ENCODE peak calls at places on chromosomes 3 and 15, in five cellular contexts. J is SHP77 treated with DMSO at 0.1 percent for 48 hours, Y is lower leg skin, A is mesothelial cell of epicardium, D is lung microvascular endothelial cell. F is an unnamed sample.

GRCh38 chr3:42658771-42659390 is 5.4 kb downstream of the ZBTB47 start:
- DNase-seq in A (no peak), J (no peak), Y (no peak), D (no peak), F (no peak)

GRCh38 chr3:18751514-18751913 is 326.4 kb upstream of the SATB1 start:
- DNase-seq in Y (no peak), D (no peak), J (peak; percentile 95), A (no peak), F (no peak)

GRCh38 chr15:32802296-32802936 is 84.6 kb downstream of the GREM1 start:
- DNase-seq in Y (no peak), J (no peak), A (no peak), D (no peak), F (no peak)

GRCh38 chr3:187684880-187685279 is 14.7 kb upstream of the SST start:
- DNase-seq in Y (no peak), A (no peak), D (no peak), J (no peak), F (no peak)

GRCh38 chr3:30908466-30909037 is 14.1 kb upstream of the GADL1 start:
- DNase-seq in A (no peak), Y (no peak), J (no peak), D (no peak), F (peak; percentile 20)

GRCh38 chr3:20254268-20255117 is 68.5 kb upstream of the SGO1 start:
- DNase-seq in D (no peak), J (no peak), Y (no peak), A (no peak), F (no peak)

GRCh38 chr15:40229316-40229715 is 9.5 kb upstream of the PAK6 start:
- DNase-seq in D (no peak), J (no peak), A (no peak), Y (no peak), F (no peak)

GRCh38 chr15:56349554-56349953 is 15.7 kb upstream of the TEX9 start:
- DNase-seq in A (no peak), Y (no peak), D (no peak), J (no peak), F (no peak)

GRCh38 chr15:91694829-91695205 is 158.7 kb upstream of the SLCO3A1 start:
- DNase-seq in D (no peak), Y (peak; percentile 82), A (no peak), J (no peak), F (no peak)

GRCh38 chr3:188978772-188979171 is 193.0 kb upstream of the TPRG1 start:
- DNase-seq in Y (no peak), D (no peak), J (peak; percentile 20), A (no peak), F (no peak)

GRCh38 chr3:178561239-178561638 is 25.0 kb downstream of the KCNMB2 start:
- DNase-seq in J (no peak), A (no peak), D (no peak), Y (no peak), F (no peak)

GRCh38 chr3:155554777-155555445 is 190.0 kb downstream of the PLCH1 start:
- DNase-seq in Y (no peak), D (no peak), A (no peak), J (no peak), F (no peak)

GRCh38 chr3:134029734-134030381 is at the start of gene SLCO2A1:
- DNase-seq in A (peak; percentile 72), D (peak; percentile 44), J (no peak), Y (peak; percentile 16), F (no peak)

GRCh38 chr3:38029400-38030125 is at the start of gene PLCD1:
- DNase-seq in J (no peak), D (peak; percentile 52), Y (peak; percentile 81), A (no peak), F (no peak)

GRCh38 chr3:6799264-6799915 is 61.5 kb upstream of the GRM7 start:
- DNase-seq in A (peak; percentile 45), J (peak; percentile 8), D (peak; percentile 52), Y (no peak), F (peak; percentile 26)

GRCh38 chr3:72263223-72264015 is 478.5 kb upstream of the PROK2 start:
- DNase-seq in A (no peak), Y (no peak), J (no peak), D (no peak), F (no peak)

GRCh38 chr3:174855002-174855401 is 4.1 kb upstream of the NAALADL2 start:
- DNase-seq in Y (no peak), J (no peak), A (no peak), D (no peak), F (no peak)

GRCh38 chr3:18389108-18389733 is 35.9 kb downstream of the SATB1 start:
- DNase-seq in J (peak; percentile 17), D (peak; percentile 25), Y (no peak), A (no peak), F (peak; percentile 19)

GRCh38 chr3:54138937-54139547 is 16.7 kb downstream of the CACNA2D3 start:
- DNase-seq in Y (no peak), A (no peak), D (no peak), J (no peak), F (no peak)

GRCh38 chr3:11660242-11660641 is 16.5 kb upstream of the VGLL4 start:
- DNase-seq in D (no peak), A (no peak), Y (no peak), J (no peak), F (no peak)

GRCh38 chr3:8524249-8524648 is 22.6 kb downstream of the LMCD1 start:
- DNase-seq in A (no peak), D (peak; percentile 63), Y (no peak), J (no peak), F (no peak)

GRCh38 chr3:145017959-145018358 is 1046.3 kb downstream of the DIPK2A start:
- DNase-seq in D (no peak), Y (no peak), A (no peak), J (no peak), F (no peak)

GRCh38 chr15:60854858-60855568 is 374.1 kb downstream of the RORA start:
- DNase-seq in Y (no peak), D (no peak), J (no peak), A (no peak), F (no peak)

GRCh38 chr15:97084650-97085049 is 754.1 kb downstream of the NR2F2 start:
- DNase-seq in D (no peak), Y (no peak), J (no peak), A (no peak), F (no peak)

GRCh38 chr15:78044407-78045155 is 32.9 kb downstream of the TBC1D2B start:
- DNase-seq in J (no peak), D (no peak), A (no peak), Y (no peak), F (no peak)

GRCh38 chr3:138687236-138687635 is 78.7 kb downstream of the FAIM start:
- DNase-seq in J (no peak), Y (no peak), D (no peak), A (no peak), F (no peak)

GRCh38 chr3:33426068-33426467 is 14.1 kb downstream of the UBP1 start:
- DNase-seq in D (no peak), A (no peak), Y (no peak), J (no peak), F (no peak)

GRCh38 chr3:7285502-7285901 is 424.6 kb downstream of the GRM7 start:
- DNase-seq in Y (no peak), J (no peak), D (peak; percentile 63), A (no peak), F (no peak)

GRCh38 chr3:148146947-148147346 is 550.8 kb upstream of the AGTR1 start:
- DNase-seq in Y (no peak), A (no peak), D (peak; percentile 6), J (no peak), F (no peak)

GRCh38 chr3:134078169-134078821 is 48.6 kb upstream of the SLCO2A1 start:
- DNase-seq in J (no peak), A (peak; percentile 31), D (no peak), Y (peak; percentile 59), F (no peak)

GRCh38 chr15:35293353-35294130 is 208.4 kb upstream of the NANOGP8 start:
- DNase-seq in J (no peak), D (peak; percentile 63), A (no peak), Y (no peak), F (no peak)

GRCh38 chr3:11095932-11096265 is 58.4 kb upstream of the HRH1 start:
- DNase-seq in Y (no peak), J (no peak), A (no peak), D (no peak), F (no peak)

GRCh38 chr15:85752591-85752990 is 42.1 kb downstream of the KLHL25 start:
- DNase-seq in Y (no peak), J (no peak), A (no peak), D (no peak), F (no peak)

GRCh38 chr15:62099171-62099601 is 32.4 kb downstream of the C2CD4A start:
- DNase-seq in D (peak; percentile 85), A (no peak), Y (no peak), J (peak; percentile 92), F (no peak)

GRCh38 chr15:42156266-42156922 is at the start of gene PLA2G4F:
- DNase-seq in D (no peak), A (no peak), Y (no peak), J (no peak), F (no peak)

GRCh38 chr15:38029741-38030140 is 95.3 kb downstream of the TMCO5A start:
- DNase-seq in J (no peak), A (no peak), D (no peak), Y (no peak), F (no peak)

GRCh38 chr15:97998307-97999071 is 38.0 kb downstream of the ARRDC4 start:
- DNase-seq in J (no peak), A (no peak), D (no peak), Y (no peak), F (no peak)

GRCh38 chr15:84715442-84716035 is 400 bp downstream of the SEC11A start:
- DNase-seq in J (no peak), D (peak; percentile 26), Y (no peak), A (peak; percentile 46), F (no peak)

GRCh38 chr3:97872209-97873042 is 50.6 kb downstream of the CRYBG3 start:
- DNase-seq in J (no peak), A (no peak), Y (peak; percentile 53), D (peak; percentile 39), F (no peak)

F was measured in NCI-H1048.